ENCODE peak calls at places on chromosomes 7 and 10, in five cellular contexts. T, P, V, Y and L are unnamed samples. For H3K9me3, the result is how much of the 10 kb centered on the place peaks cover.

GRCh38 chr10:31830887-31831286 is 97.7 kb downstream of the ARHGAP12 start:
- DNase-seq in T (peak), Y (no peak), P (no peak), V (no peak), L (no peak)

GRCh38 chr10:44056947-44057811 is 327.7 kb downstream of the CXCL12 start:
- DNase-seq in Y (no peak), V (no peak), T (no peak), P (no peak), L (no peak)

GRCh38 chr7:91267558-91267955 is 3.3 kb downstream of the FZD1 start:
- DNase-seq in T (peak), V (no peak), Y (no peak), P (no peak), L (no peak)

GRCh38 chr10:99396471-99396870 is 34.0 kb downstream of the GOT1 start:
- DNase-seq in V (no peak), T (peak), Y (no peak), P (no peak), L (no peak)

GRCh38 chr7:36096460-36097095 is 56.5 kb upstream of the EEPD1 start:
- DNase-seq in Y (no peak), V (no peak), T (no peak), P (no peak), L (no peak)

GRCh38 chr7:155533827-155534690 is 12.3 kb downstream of the CNPY1 start:
- DNase-seq in P (no peak), Y (peak), T (no peak), V (no peak), L (no peak)

GRCh38 chr7:34357946-34358345 is 300.1 kb upstream of the NPSR1 start:
- DNase-seq in P (no peak), T (no peak), Y (no peak), V (no peak), L (no peak)

GRCh38 chr7:114865564-114865963 is 56.3 kb upstream of the MDFIC start:
- DNase-seq in P (no peak), Y (no peak), T (peak), V (peak), L (peak)

GRCh38 chr7:95534796-95535195 is 49.1 kb downstream of the ASB4 start:
- DNase-seq in T (no peak), P (no peak), V (no peak), Y (no peak), L (no peak)

GRCh38 chr10:11612004-11613001 is 853 bp upstream of the USP6NL start:
- DNase-seq in Y (no peak), V (no peak), P (no peak), T (no peak), L (no peak)

GRCh38 chr7:129110575-129111376 is 33.7 kb upstream of the TSPAN33 start:
- DNase-seq in T (no peak), V (no peak), Y (no peak), P (peak), L (no peak)

GRCh38 chr7:29588900-29589696 is 25.5 kb downstream of the PRR15 start:
- DNase-seq in T (no peak), V (no peak), P (no peak), Y (no peak), L (no peak)

GRCh38 chr7:28078036-28078901 is 102.3 kb downstream of the JAZF1 start:
- DNase-seq in T (peak), V (peak), Y (no peak), P (no peak), L (no peak)

GRCh38 chr10:89389254-89389653 is 3.2 kb upstream of the IFIT1 start:
- DNase-seq in Y (no peak), T (peak), P (no peak), V (no peak), L (no peak)

GRCh38 chr7:33738260-33738935 is 166.9 kb upstream of the BMPER start:
- DNase-seq in T (no peak), Y (no peak), P (no peak), V (no peak), L (no peak)

GRCh38 chr7:1368682-1369571 is 90.3 kb downstream of the MICALL2 start:
- DNase-seq in Y (no peak), T (no peak), P (no peak), V (no peak), L (no peak)

GRCh38 chr10:18918545-18918944 is 130.1 kb upstream of the MALRD1 start:
- DNase-seq in P (no peak), T (peak), Y (no peak), V (no peak), L (no peak)

GRCh38 chr10:99711129-99711719 is 20.7 kb downstream of the COX15 start:
- DNase-seq in T (peak), V (no peak), Y (no peak), P (no peak), L (no peak)

GRCh38 chr10:97024181-97025073 is 161.3 kb downstream of the SLIT1 start:
- DNase-seq in T (peak), P (no peak), Y (no peak), V (no peak), L (peak)

GRCh38 chr7:20598479-20599419 is 16.7 kb upstream of the ABCB5 start:
- DNase-seq in V (no peak), T (peak), P (no peak), Y (no peak), L (no peak)

GRCh38 chr10:113180401-113181154 is 230.5 kb downstream of the TCF7L2 start:
- DNase-seq in Y (no peak), P (no peak), V (no peak), T (no peak), L (no peak)

GRCh38 chr7:114957434-114957833 is 35.5 kb downstream of the MDFIC start:
- DNase-seq in V (no peak), P (no peak), T (no peak), Y (no peak), L (no peak)

GRCh38 chr10:76114556-76114955 is 683.1 kb downstream of the LRMDA start:
- DNase-seq in P (no peak), Y (no peak), T (peak), V (no peak), L (no peak)

GRCh38 chr7:74350751-74351150 is 61.5 kb downstream of the CLIP2 start:
- DNase-seq in Y (no peak), V (no peak), T (no peak), P (no peak), L (no peak)

GRCh38 chr7:21175714-21176113 is 252.2 kb upstream of the SP4 start:
- DNase-seq in Y (no peak), T (no peak), V (no peak), P (no peak), L (no peak)

GRCh38 chr10:110279062-110279986 is 25.4 kb downstream of the SMNDC1 start:
- DNase-seq in Y (peak), P (no peak), T (peak), V (peak), L (peak)

GRCh38 chr10:91590904-91591791 is 41.7 kb downstream of the PPP1R3C start:
- DNase-seq in T (peak), Y (peak), P (no peak), V (no peak), L (no peak)

DNA sequence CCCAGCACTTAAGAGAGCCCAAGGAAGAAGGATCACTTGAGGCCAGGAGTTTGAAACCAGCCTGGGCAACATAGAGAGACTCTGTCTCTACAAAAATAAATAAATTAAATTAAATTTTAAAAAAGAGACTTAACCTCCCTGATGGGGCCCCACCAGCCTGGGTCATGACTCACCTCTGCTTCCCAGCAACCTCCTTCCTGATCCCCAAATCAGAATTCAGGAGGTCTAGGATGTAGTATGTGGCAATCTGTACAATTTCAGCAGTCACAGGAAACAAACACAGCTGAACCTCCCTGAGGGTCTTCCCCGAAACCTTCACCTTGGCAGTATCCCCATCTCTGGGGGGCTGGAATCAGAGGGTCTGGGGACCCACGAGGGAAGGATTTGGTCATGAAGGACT is 9.7 kb upstream of the PPP1R35 start:
- DNase-seq in P (no peak), Y (no peak), T (peak), V (no peak), L (no peak)
- H3K27ac ChIP-seq in P (no peak), Y (no peak), T (peak), V (peak), L (no peak)

DNA sequence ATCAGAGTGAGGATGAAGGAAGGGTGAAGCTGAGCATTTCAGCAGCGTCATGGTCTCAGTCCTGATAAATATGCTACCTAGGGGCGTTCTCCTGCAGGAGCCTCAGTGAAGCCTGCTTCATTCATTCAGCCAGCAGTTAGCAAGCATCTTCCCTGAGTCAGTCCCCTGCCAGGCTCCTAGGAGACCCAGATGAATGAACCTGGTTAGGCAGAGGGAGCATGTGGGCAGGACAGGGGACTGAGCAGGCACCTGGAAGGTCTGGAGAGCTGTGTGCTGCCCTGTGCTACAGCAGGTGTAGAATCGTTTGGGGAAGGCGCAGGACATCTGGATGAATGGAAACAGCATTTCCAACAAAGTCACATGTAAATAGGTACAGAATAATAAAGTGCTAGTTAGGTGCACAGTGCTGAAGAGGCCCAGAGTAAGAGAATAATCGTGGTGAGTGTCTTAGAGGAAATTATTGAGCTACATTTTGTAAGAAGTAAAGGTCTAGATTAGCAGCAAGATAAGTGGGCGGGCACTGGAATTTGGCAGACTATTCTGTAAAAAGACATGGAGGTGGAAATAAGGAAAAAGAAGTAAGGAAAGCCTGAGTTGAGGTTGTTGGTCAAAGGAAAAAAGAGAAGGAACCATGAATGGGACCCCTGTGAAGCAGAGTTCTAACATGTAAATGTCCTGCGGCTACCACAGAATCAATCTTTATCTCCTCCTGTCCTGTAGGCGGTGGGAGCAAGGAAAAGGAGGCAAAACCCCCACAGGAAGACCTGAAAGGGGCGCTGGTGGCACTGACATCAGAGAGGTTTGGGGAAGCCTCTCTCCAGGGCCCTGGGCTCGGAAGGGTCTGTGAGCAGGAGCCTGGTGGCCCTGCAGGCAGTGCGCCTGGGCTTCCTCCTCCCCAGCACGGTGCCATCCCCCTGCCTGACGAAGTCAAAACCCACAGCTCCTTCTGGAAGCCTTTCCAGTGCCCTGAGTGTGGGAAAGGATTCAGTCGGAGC is 12.0 kb downstream of the ZSCAN25 start:
- DNase-seq in V (no peak), Y (no peak), P (no peak), T (no peak), L (no peak)
- TF ChIP-seq CTCF in V (no peak), Y (no peak), P (no peak), T (no peak), L (no peak)

DNA sequence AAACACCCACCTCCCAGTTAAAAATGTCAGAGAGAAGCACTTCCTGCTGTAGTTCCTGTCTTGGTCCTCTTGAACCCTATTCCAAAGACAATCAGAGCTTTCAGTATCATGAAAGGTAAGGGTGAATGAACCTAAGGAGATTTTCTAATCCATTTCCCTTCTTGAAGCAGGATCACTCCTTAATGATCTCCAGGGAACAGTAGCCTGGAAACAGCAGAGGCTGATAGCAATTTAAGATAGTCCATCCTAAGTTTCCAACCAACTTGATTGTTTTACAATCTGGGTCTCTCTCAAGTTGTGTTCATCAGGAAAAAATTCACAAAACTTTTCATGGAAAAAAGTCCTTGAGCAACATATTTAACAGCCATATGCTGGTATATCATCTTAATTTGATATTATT is 273.6 kb downstream of the NEBL start:
- DNase-seq in P (no peak), V (no peak), Y (no peak), T (no peak), L (no peak)
- H3K9me3 ChIP-seq in P (under half), V (under half), Y (under half), T (under half), L (under half)

DNA sequence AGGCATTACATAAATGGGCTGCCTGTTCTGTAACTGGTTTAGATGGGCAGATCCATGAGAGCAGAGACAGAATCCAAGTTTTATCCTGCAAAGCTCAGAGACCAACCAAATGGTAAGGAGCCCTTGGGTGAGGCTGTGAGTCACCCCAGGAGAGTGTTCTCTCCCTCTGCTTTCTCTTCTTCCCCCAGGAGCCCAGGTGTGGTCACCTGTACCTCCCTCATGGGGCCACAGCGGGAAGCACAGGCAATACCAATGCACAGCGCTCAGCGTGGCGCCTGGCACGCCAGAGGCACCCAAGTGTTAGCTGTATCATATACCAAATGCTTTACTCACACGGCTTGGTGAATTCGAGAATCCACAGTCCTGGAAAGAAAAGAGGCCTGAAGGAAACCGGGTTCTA is 39.4 kb downstream of the CTBP2 start:
- DNase-seq in Y (peak), T (no peak), V (no peak), P (no peak), L (no peak)
- H3K27ac ChIP-seq in Y (no peak), T (peak), V (peak), P (peak), L (no peak)

DNA sequence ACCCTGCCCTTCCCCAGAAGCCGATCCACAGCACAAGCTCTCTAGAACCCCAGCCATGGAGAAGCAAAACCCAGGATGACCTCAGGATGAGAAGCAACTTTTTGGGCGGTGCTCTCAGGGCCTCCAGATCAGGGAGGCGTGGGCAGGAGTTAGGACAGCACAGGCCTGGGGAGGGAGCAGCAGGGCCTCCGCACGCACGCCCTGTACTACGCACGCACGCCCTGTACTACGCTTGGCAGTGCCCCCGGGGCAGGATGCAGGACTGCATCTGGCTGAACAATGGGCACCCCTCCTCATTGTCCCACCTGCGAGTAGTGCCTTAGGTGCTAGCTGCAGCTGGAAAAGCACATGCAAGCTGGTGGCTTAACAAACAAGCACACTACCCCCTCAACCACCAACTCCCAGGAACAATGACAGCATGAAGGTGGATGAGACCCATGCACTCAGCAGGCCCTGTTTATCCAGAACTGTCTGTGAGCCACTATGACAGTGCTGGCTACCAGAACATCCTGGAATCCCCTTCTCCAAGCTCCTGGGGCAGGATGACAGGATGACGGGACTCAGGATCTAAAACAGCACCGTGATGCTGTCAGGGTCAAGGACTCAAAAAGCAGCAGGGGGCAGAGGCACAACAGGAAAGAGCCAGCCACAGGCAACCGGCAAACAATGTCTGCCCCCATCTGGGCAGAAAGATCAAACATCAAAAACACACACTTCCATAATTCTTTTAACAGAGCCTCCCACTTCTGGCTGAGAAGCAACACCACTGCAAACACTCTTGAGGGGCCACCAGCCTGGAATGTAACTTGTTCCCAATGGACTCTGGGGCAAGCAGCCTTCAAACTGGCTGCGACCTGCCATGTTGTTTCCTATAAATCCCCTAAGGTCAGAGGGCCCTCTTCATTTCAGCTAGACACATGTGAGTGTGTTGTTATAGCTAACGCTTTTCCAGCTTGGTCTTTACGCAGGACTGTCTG is 11.7 kb downstream of the PODXL start:
- DNase-seq in P (no peak), T (peak), Y (peak), V (no peak), L (no peak)
- TF ChIP-seq CTCF in P (no peak), T (peak), Y (no peak), V (no peak), L (no peak)

DNA sequence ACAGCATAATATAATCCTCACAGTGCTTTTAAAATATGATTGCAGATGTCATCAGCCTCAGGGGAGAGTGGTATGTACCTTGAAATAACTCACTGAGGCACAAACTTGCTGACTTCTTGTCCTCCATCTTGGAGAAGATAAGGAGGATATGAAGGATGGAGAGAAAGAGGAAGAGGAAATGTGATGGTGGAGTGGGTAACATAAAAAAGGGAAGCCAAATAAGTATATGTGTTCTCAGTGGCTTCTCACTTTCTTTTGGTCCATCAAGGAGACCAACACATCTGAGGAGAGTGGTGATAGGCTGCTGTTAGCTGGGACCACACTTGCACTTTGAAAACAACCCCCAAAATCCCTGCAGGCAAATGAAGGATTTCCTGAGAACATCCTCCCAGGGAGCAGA is 21.6 kb upstream of the ZNF37A start:
- DNase-seq in Y (no peak), P (no peak), T (no peak), V (no peak), L (no peak)
- H3K9me3 ChIP-seq in Y (under half), P (under half), T (under half), V (under half), L (under half)

DNA sequence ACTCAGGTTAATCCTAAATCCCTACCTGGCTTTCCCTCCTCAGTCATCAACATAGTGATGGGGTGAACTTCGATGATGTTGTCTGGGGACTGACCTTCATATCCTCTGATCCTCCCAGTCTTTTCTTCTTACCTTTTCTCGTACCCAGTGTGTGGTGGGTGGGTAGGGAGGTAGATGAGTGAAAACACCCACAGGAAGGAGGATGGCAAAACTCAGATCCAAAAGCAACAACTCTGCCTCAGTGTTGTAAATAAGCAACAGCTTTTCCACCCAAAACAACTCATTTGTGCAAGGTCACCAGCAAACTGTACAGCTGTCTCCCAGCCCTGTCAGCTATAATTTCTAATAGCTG is 38.6 kb downstream of the VOPP1 start:
- DNase-seq in Y (no peak), P (no peak), T (no peak), V (no peak), L (no peak)
- H3K27ac ChIP-seq in Y (peak), P (no peak), T (no peak), V (peak), L (peak)